ENCODE peak calls at places on chromosomes 11 and 22, in eight cellular contexts. Z is omental fat pad; U is lung; Q is endothelial cell; E is stimulated activated CD4-positive, alpha-beta T cell treated with anti-CD3 and anti-CD28 coated beads, TNF-alpha, amount 100 ng/mL, for 48 hours; L is NCI-H460; S is HepG2; M is activated CD4-positive, alpha-beta T cell treated with anti-CD3 and anti-CD28 coated beads for 36 hours. T is an unnamed sample.

GRCh38 chr11:119218141-119218878 is 12.2 kb downstream of the CBL start:
- DNase-seq in S (no peak), E (no peak), Z (no peak), L (peak), Q (no peak), M (peak), U (no peak), T (peak)

GRCh38 chr22:27399161-27399560 is 402.4 kb downstream of the MN1 start:
- DNase-seq in S (no peak), Q (no peak), U (no peak), L (no peak), E (no peak), M (no peak), Z (no peak), T (no peak)

GRCh38 chr22:50141891-50142363 is 28.6 kb upstream of the PANX2 start:
- DNase-seq in Z (no peak), M (no peak), S (no peak), E (no peak), L (no peak), Q (peak), U (no peak), T (peak)

GRCh38 chr11:113546757-113547507 is 71.7 kb upstream of the DRD2 start:
- DNase-seq in M (no peak), L (no peak), Q (no peak), E (no peak), Z (no peak), U (no peak), S (no peak), T (no peak)

GRCh38 chr22:49975543-49976389 is 15.2 kb downstream of the PIM3 start:
- DNase-seq in L (no peak), U (peak), M (peak), Z (peak), E (peak), Q (peak), S (no peak), T (no peak)

GRCh38 chr11:113629562-113629961 is 76.5 kb downstream of the TMPRSS5 start:
- DNase-seq in U (no peak), M (no peak), L (no peak), E (no peak), Q (no peak), S (no peak), Z (no peak), T (no peak)

GRCh38 chr22:36775589-36775965 is 342 bp downstream of the IFT27 start:
- DNase-seq in E (peak), U (peak), Z (no peak), S (no peak), L (no peak), M (peak), Q (peak), T (peak)

GRCh38 chr11:36233226-36233625 is 56.0 kb downstream of the COMMD9 start:
- DNase-seq in L (no peak), E (no peak), U (no peak), M (no peak), Q (no peak), S (no peak), Z (no peak), T (no peak)

GRCh38 chr11:119856681-119857485 is 127.9 kb upstream of the NECTIN1 start:
- DNase-seq in M (no peak), L (no peak), Q (no peak), Z (no peak), S (no peak), U (no peak), E (no peak), T (no peak)

GRCh38 chr11:66068923-66069714 is 953 bp upstream of the PACS1 start:
- DNase-seq in Q (no peak), L (peak), S (peak), Z (no peak), U (no peak), M (peak), E (no peak), T (peak)

GRCh38 chr11:60170566-60170965 is 12.3 kb downstream of the MS4A6A start:
- DNase-seq in L (no peak), Z (no peak), U (no peak), Q (no peak), M (no peak), E (no peak), S (no peak), T (no peak)

GRCh38 chr11:77198440-77198849 is 70.4 kb downstream of the MYO7A start:
- DNase-seq in M (peak), E (peak), Q (peak), U (no peak), L (no peak), Z (peak), S (peak), T (no peak)

GRCh38 chr11:12724301-12725046 is 50.3 kb downstream of the TEAD1 start:
- DNase-seq in E (no peak), M (peak), Z (peak), U (peak), L (peak), S (peak), Q (no peak), T (peak)

GRCh38 chr22:45925811-45926351 is 51.1 kb downstream of the WNT7B start:
- DNase-seq in Q (no peak), M (no peak), U (no peak), L (no peak), E (no peak), Z (no peak), S (no peak), T (peak)

GRCh38 chr22:38652858-38653257 is 3.3 kb downstream of the FAM227A start:
- DNase-seq in Q (no peak), Z (no peak), U (no peak), L (no peak), M (no peak), E (no peak), S (no peak), T (peak)

GRCh38 chr11:60500276-60500935 is 7.8 kb downstream of the MS4A12 start:
- DNase-seq in E (no peak), Z (no peak), L (no peak), Q (no peak), M (no peak), S (no peak), U (no peak), T (no peak)

GRCh38 chr22:46734830-46735453 is 3.1 kb downstream of the CERK start:
- DNase-seq in L (no peak), M (peak), Q (no peak), E (no peak), U (peak), Z (no peak), S (no peak), T (peak)

GRCh38 chr11:68211546-68211945 is 1.6 kb downstream of the KMT5B start:
- DNase-seq in U (no peak), L (no peak), M (peak), E (peak), Q (no peak), Z (no peak), S (no peak), T (no peak)

GRCh38 chr11:32267679-32268187 is 167.6 kb downstream of the WT1 start:
- DNase-seq in U (no peak), Z (no peak), S (no peak), E (no peak), M (no peak), L (no peak), Q (no peak), T (no peak)

GRCh38 chr22:38062782-38063181 is 5.6 kb downstream of the PICK1 start:
- DNase-seq in Q (no peak), E (no peak), Z (no peak), L (no peak), M (no peak), U (no peak), S (no peak), T (no peak)

GRCh38 chr11:6658647-6659046 is 3.0 kb upstream of the DCHS1 start:
- DNase-seq in L (no peak), S (no peak), Z (no peak), Q (no peak), E (no peak), M (no peak), U (no peak), T (no peak)

GRCh38 chr11:73579641-73580434 is 18.1 kb downstream of the FAM168A start:
- DNase-seq in M (no peak), Z (no peak), Q (no peak), L (no peak), U (no peak), E (no peak), S (no peak), T (no peak)

GRCh38 chr11:89922195-89922660 is at the start of gene TRIM49D1:
- DNase-seq in U (peak), E (no peak), Q (no peak), Z (no peak), L (no peak), S (no peak), M (no peak), T (no peak)

GRCh38 chr11:12735262-12735661 is 61.0 kb downstream of the TEAD1 start:
- DNase-seq in S (no peak), L (no peak), U (no peak), M (no peak), Z (no peak), E (no peak), Q (no peak), T (no peak)

GRCh38 chr11:3231851-3232744 is at the start of gene MRGPRE:
- DNase-seq in M (no peak), U (peak), Q (no peak), S (no peak), Z (no peak), E (no peak), L (no peak), T (no peak)

GRCh38 chr22:45572444-45572843 is 69.8 kb downstream of the FBLN1 start:
- DNase-seq in U (no peak), L (no peak), E (no peak), S (no peak), M (no peak), Z (no peak), Q (no peak), T (no peak)

GRCh38 chr11:60744114-60744513 is 12.6 kb upstream of the MS4A15 start:
- DNase-seq in Z (no peak), S (no peak), M (no peak), Q (no peak), E (no peak), U (no peak), L (no peak), T (no peak)

GRCh38 chr11:67489203-67489859 is 6.5 kb downstream of the AIP start:
- DNase-seq in M (no peak), S (no peak), U (no peak), Q (no peak), E (no peak), Z (no peak), L (no peak), T (no peak)

GRCh38 chr22:27466229-27466628 is 335.3 kb downstream of the MN1 start:
- DNase-seq in U (no peak), Q (no peak), E (no peak), L (no peak), Z (no peak), M (no peak), S (no peak), T (no peak)

GRCh38 chr11:94734563-94735275 is 33.4 kb upstream of the AMOTL1 start:
- DNase-seq in U (no peak), S (no peak), Q (no peak), Z (no peak), E (no peak), M (peak), L (no peak), T (no peak)

GRCh38 chr11:12165237-12165875 is 55.0 kb downstream of the MICAL2 start:
- DNase-seq in M (no peak), L (no peak), U (no peak), S (no peak), E (no peak), Q (no peak), Z (no peak), T (no peak)

GRCh38 chr22:49108636-49109315 is 718.9 kb downstream of the BRD1 start:
- DNase-seq in M (no peak), E (no peak), L (no peak), U (no peak), Z (peak), Q (no peak), S (no peak), T (no peak)

GRCh38 chr11:9574556-9574805 is 1.0 kb downstream of the WEE1 start:
- DNase-seq in U (no peak), Q (peak), S (no peak), L (no peak), Z (no peak), E (no peak), M (no peak), T (no peak)

GRCh38 chr22:27499121-27499520 is 302.4 kb downstream of the MN1 start:
- DNase-seq in U (no peak), L (no peak), Q (no peak), S (no peak), E (no peak), M (no peak), Z (no peak), T (no peak)

GRCh38 chr11:126839496-126839895 is 161.1 kb downstream of the KIRREL3 start:
- DNase-seq in M (no peak), U (no peak), S (no peak), E (no peak), Q (no peak), L (no peak), Z (no peak), T (no peak)

GRCh38 chr22:16699336-16699735 is 106.7 kb upstream of the CCT8L2 start:
- DNase-seq in M (no peak), U (no peak), E (no peak), Z (no peak), L (no peak), S (no peak), Q (no peak), T (peak)

T was measured in Caki2.